ENCODE peak calls at places on chromosomes 2 and 18, in four cellular contexts. X is activated naive CD8-positive, alpha-beta T cell treated with anti-CD3 and anti-CD28 coated beads, Interleukin-2, amount 50 U/mL, for 16 hours; L is stimulated activated CD4-positive, alpha-beta T cell treated with anti-CD3 and anti-CD28 coated beads, Interleukin-1b, Interleukin-23, amount 100 ng/mL, for 24 hours; P is ACHN. O is an unnamed sample.

GRCh38 chr18:25168011-25168410 is 184.0 kb downstream of the ZNF521 start:
- DNase-seq in P (no peak), X (no peak), L (no peak), O (no peak)

GRCh38 chr2:23053580-23053979 is 331.4 kb upstream of the KLHL29 start:
- DNase-seq in X (no peak), L (no peak), P (no peak), O (no peak)

GRCh38 chr2:168034586-168034985 is 212.8 kb downstream of the STK39 start:
- DNase-seq in X (no peak), L (no peak), P (no peak), O (no peak)

GRCh38 chr2:138391956-138392355 is 109.6 kb upstream of the SPOPL start:
- DNase-seq in X (no peak), P (peak), L (no peak), O (no peak)

GRCh38 chr2:231113489-231113888 is 11.4 kb downstream of the HTR2B start:
- DNase-seq in P (no peak), L (no peak), X (no peak), O (no peak)

GRCh38 chr18:43869451-43870008 is 592.2 kb upstream of the SYT4 start:
- DNase-seq in P (no peak), X (no peak), L (no peak), O (no peak)

GRCh38 chr2:38648107-38648761 is 17.7 kb upstream of the GALM start:
- DNase-seq in P (no peak), L (no peak), X (no peak), O (no peak)

GRCh38 chr2:174603280-174603679 is 5.7 kb upstream of the WIPF1 start:
- DNase-seq in X (no peak), L (no peak), P (peak), O (peak)

GRCh38 chr2:197894751-197895274 is 90.4 kb downstream of the PLCL1 start:
- DNase-seq in L (no peak), P (no peak), X (no peak), O (no peak)

GRCh38 chr2:219688560-219689445 is 61.4 kb downstream of the SLC4A3 start:
- DNase-seq in L (no peak), P (peak), X (no peak), O (no peak)

GRCh38 chr2:37829202-37829601 is 95.9 kb upstream of the RMDN2 start:
- DNase-seq in X (no peak), P (peak), L (no peak), O (no peak)

GRCh38 chr2:6370753-6371152 is 495.0 kb downstream of the CMPK2 start:
- DNase-seq in X (no peak), P (no peak), L (no peak), O (no peak)

GRCh38 chr2:241255542-241256167 is 59.8 kb downstream of the HDLBP start:
- DNase-seq in X (no peak), L (no peak), P (no peak), O (no peak)

GRCh38 chr2:64599469-64599868 is 54.2 kb downstream of the SERTAD2 start:
- DNase-seq in X (no peak), L (no peak), P (no peak), O (no peak)

GRCh38 chr18:13726972-13727331 is 479 bp downstream of the RNMT start:
- DNase-seq in X (no peak), L (peak), P (peak), O (peak)

GRCh38 chr2:238863749-238864206 is 15.9 kb downstream of the TWIST2 start:
- DNase-seq in X (no peak), L (no peak), P (no peak), O (no peak)

GRCh38 chr2:173931751-173932150 is 33.4 kb downstream of the SP3 start:
- DNase-seq in P (no peak), X (no peak), L (no peak), O (no peak)

GRCh38 chr2:121386707-121387106 is 101.7 kb upstream of the TFCP2L1 start:
- DNase-seq in L (no peak), P (peak), X (no peak), O (no peak)

GRCh38 chr18:11412790-11413189 is 196.6 kb upstream of the SLC35G4 start:
- DNase-seq in L (no peak), X (no peak), P (no peak), O (no peak)

GRCh38 chr2:168348076-168348475 is 100.7 kb upstream of the STK39 start:
- DNase-seq in L (no peak), X (no peak), P (peak), O (peak)

GRCh38 chr2:128879161-128879560 is 560.5 kb upstream of the HS6ST1 start:
- DNase-seq in P (no peak), L (no peak), X (no peak), O (no peak)

GRCh38 chr2:120471166-120471565 is 125.2 kb downstream of the INHBB start:
- DNase-seq in L (no peak), P (no peak), X (no peak), O (no peak)